ENCODE peak calls at places on chromosome 22, in nine cellular contexts. G is endodermal cell; X is activated CD8-positive, alpha-beta T cell treated with anti-CD3 and anti-CD28 coated beads for 36 hours; Z is tibial artery; K is GM13976; V is uterus; Y is GM12878; P is mesothelial cell of epicardium; N is colonic mucosa. S is an unnamed sample.

GRCh38 chr22:19722175-19722914 is 994 bp upstream of the GP1BB start:
- DNase-seq in G (peak; percentile 69), X (no peak), Z (no peak), K (no peak), V (no peak), Y (no peak), P (no peak), N (no peak), S (no peak)

GRCh38 chr22:45240137-45240809 is 421 bp downstream of the KIAA0930 start:
- DNase-seq in G (peak; percentile 71), X (peak; percentile 58), Z (no peak), K (no peak), V (no peak), Y (no peak), P (no peak), N (peak; percentile 41), S (peak; percentile 30)

GRCh38 chr22:20037419-20037818 is 16.5 kb downstream of the TANGO2 start:
- DNase-seq in G (no peak), X (no peak), Z (no peak), K (no peak), V (no peak), Y (no peak), P (no peak), N (no peak), S (no peak)

GRCh38 chr22:39556970-39557811 is 13.4 kb upstream of the CACNA1I start:
- DNase-seq in G (peak; percentile 66), X (peak; percentile 49), Z (no peak), K (no peak), V (no peak), Y (no peak), P (no peak), N (no peak), S (no peak)

GRCh38 chr22:20178075-20178921 is 27.4 kb upstream of the CCDC188 start:
- DNase-seq in G (no peak), X (no peak), Z (no peak), K (no peak), V (no peak), Y (no peak), P (no peak), N (no peak), S (no peak)

GRCh38 chr22:44968736-44969135 is 41.1 kb downstream of the PHF21B start:
- DNase-seq in G (peak; percentile 66), X (no peak), Z (no peak), K (no peak), V (no peak), Y (no peak), P (no peak), N (no peak), S (no peak)

GRCh38 chr22:44710474-44711235 is 8.7 kb downstream of the PRR5 start:
- DNase-seq in G (no peak), X (peak; percentile 86), Z (no peak), K (peak; percentile 67), V (no peak), Y (no peak), P (no peak), N (peak; percentile 92), S (no peak)

GRCh38 chr22:20666560-20666959 is 107.4 kb upstream of the SERPIND1 start:
- DNase-seq in G (no peak), X (no peak), Z (no peak), K (no peak), V (no peak), Y (no peak), P (no peak), N (no peak), S (no peak)

GRCh38 chr22:45651931-45652528 is 19.6 kb upstream of the ATXN10 start:
- DNase-seq in G (no peak), X (no peak), Z (no peak), K (no peak), V (no peak), Y (no peak), P (no peak), N (no peak), S (no peak)

GRCh38 chr22:45999379-45999971 is 22.5 kb upstream of the WNT7B start:
- DNase-seq in G (no peak), X (peak; percentile 0), Z (no peak), K (no peak), V (no peak), Y (no peak), P (no peak), N (no peak), S (no peak)

DNA sequence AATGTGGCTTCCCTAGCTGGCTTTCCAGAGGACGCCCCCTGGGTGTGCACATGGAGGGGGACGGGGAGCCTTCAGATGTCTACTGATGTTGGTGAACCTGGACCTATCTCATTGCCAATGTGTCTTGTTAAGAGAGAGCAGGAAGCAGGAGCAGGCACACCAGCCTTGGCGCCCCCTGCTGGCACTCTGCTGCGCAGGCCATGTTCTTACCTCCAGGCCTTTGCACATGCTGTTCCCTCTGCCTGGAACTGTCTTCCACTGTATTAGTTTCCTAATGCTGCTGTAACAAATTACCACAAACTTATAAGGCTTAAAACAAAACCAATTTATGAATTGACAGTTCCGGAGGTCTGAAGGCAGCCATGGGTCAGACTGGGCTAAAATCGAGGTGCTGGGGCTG is 23.6 kb upstream of the MN1 start:
- DNase-seq in G (peak; percentile 75), X (peak; percentile 50), Z (no peak), K (no peak), V (no peak), Y (no peak), P (no peak), N (no peak), S (no peak)
- TF ChIP-seq CTCF in G (peak; percentile 75), X (peak; percentile 50), Z (no peak), K (no peak), V (no peak), Y (no peak), P (no peak), N (no peak), S (no peak)

DNA sequence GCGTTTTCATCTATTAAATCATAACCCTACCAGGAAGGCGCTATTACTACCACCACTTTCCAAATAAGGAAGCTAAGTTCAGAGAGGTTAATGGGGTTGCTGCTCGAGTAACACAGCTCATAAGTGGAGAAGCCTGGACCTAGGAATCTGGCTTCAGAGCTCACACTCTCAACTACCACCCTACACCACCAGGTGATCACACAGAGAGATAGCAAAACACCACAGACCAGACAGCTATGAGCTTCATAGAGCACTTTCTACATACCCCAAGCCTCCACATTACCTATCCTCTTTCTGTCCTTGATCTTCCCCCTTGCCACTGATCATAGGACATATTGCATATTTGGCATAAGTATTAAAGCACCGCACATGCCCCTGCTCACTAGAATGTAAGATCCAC is 65.4 kb downstream of the TIMP3 start:
- DNase-seq in G (no peak), X (no peak), Z (no peak), K (no peak), V (no peak), Y (no peak), P (no peak), N (no peak), S (no peak)
- TF ChIP-seq CTCF in G (peak; percentile 53), X (no peak), Z (no peak), K (no peak), V (no peak), Y (no peak), P (no peak), N (no peak), S (no peak)

DNA sequence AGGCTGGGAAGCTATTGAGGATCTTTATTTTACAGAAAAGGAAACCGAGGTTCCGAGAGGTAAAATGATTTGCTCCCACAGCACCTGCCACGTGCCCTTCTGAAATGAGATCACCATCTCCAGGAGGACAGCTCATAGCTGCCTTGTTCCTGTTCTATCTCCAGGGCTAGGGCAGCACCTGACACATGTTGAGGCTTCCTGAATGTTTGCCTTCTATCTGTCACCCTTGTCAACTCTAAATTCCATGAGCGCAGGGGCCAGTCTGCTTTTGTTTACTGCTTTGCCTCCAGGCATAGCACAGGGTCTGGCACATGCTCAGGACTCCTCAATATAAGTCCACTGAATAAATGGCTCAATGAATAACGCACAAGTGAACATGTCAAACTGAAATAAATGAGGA is 24.1 kb downstream of the ASCC2 start:
- DNase-seq in G (no peak), X (no peak), Z (no peak), K (no peak), V (no peak), Y (no peak), P (no peak), N (no peak), S (no peak)
- TF ChIP-seq CTCF in G (no peak), X (no peak), Z (no peak), K (no peak), V (no peak), Y (no peak), P (no peak), N (no peak), S (no peak)

GRCh38 chr22:24177456-24177855 is 3.8 kb upstream of the SUSD2 start:
- DNase-seq in G (no peak), X (no peak), Z (no peak), K (no peak), V (no peak), Y (no peak), P (no peak), N (no peak), S (no peak)

GRCh38 chr22:24176630-24177029 is 4.7 kb upstream of the SUSD2 start:
- DNase-seq in G (no peak), X (no peak), Z (peak; percentile 75), K (no peak), V (peak; percentile 57), Y (no peak), P (no peak), N (no peak), S (no peak)

GRCh38 chr22:24176040-24176439 is 5.2 kb upstream of the SUSD2 start:
- DNase-seq in G (no peak), X (no peak), Z (no peak), K (no peak), V (no peak), Y (no peak), P (no peak), N (no peak), S (no peak)

GRCh38 chr22:24177045-24177444 is 4.2 kb upstream of the SUSD2 start:
- DNase-seq in G (no peak), X (no peak), Z (no peak), K (no peak), V (no peak), Y (no peak), P (no peak), N (no peak), S (no peak)

DNA sequence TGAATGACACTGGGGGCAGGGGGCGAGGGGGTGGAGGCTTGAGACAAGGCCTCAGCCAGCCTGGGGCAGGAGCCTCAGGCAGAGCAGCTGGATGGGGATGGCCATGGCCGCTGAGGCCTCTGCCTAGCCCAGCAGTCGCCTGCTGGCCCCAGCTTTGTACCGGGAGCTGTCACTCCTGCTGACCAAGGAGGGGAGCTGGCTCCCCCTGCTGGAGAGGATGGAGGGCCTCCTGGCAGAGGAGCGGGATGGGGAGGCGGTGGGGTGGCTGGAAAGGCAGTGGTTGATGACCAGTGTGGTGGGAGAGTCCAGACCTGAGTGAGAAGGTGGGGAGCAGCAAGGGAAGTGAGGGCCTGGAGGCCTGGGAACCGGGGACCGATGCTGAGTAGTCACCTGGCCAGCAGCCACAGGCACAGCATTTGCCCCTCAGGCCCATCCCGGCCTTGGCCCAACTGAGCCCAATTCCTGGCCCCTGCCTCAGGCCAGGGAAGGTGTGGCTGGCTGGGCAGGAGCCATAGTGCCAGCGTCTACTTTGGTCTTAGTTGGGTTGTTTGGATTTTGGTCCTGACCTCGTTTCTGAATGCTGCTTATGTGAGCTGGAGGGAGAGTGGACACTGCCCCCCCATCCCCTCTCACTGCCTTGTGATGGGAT is 6.0 kb upstream of the SUSD2 start:
- DNase-seq in G (peak; percentile 95), X (peak; percentile 73), Z (peak; percentile 87), K (peak; percentile 87), V (peak; percentile 84), Y (no peak), P (no peak), N (peak; percentile 77), S (peak; percentile 79)
- TF ChIP-seq CTCF in G (peak; percentile 96), X (peak; percentile 72), Z (peak; percentile 87), K (peak; percentile 82), V (peak; percentile 94), Y (peak; percentile 80), P (peak; percentile 54), N (peak; percentile 85), S (peak; percentile 81)